ENCODE peak calls at places on chromosomes 16 and 17, in six cellular contexts. One of them, this sample, is unnamed.
A peak's percentile ranks its signal among the peaks of the same experiment; 100 is the strongest.

GRCh38 chr17:41377546-41377945 is 4.6 kb downstream of the KRT34 start:
- DNase-seq in A549: no peak
- DNase-seq in mesendoderm: no peak
- DNase-seq in GM23248: peak; percentile 16
- DNase-seq in GM12878: no peak
- DNase-seq in endothelial cell of umbilical vein: peak; percentile 33
- DNase-seq in this sample: no peak

GRCh38 chr17:27756467-27757371 is 43.6 kb downstream of the NOS2 start:
- DNase-seq in GM23248: peak; percentile 42
- DNase-seq in GM12878: no peak
- DNase-seq in mesendoderm: peak; percentile 38
- DNase-seq in A549: peak; percentile 73
- DNase-seq in endothelial cell of umbilical vein: peak; percentile 52
- DNase-seq in this sample: peak; percentile 80

GRCh38 chr17:3802461-3803307 is 1.7 kb upstream of the ITGAE start:
- DNase-seq in endothelial cell of umbilical vein: no peak
- DNase-seq in mesendoderm: no peak
- DNase-seq in GM12878: no peak
- DNase-seq in A549: no peak
- DNase-seq in GM23248: peak; percentile 88
- DNase-seq in this sample: peak; percentile 93

GRCh38 chr16:14628806-14629611 is 1.1 kb downstream of the PARN start:
- DNase-seq in endothelial cell of umbilical vein: no peak
- DNase-seq in GM23248: no peak
- DNase-seq in mesendoderm: no peak
- DNase-seq in A549: no peak
- DNase-seq in GM12878: no peak
- DNase-seq in this sample: no peak

GRCh38 chr16:11255737-11256656 is at the start of gene SOCS1:
- DNase-seq in mesendoderm: peak; percentile 93
- DNase-seq in GM23248: peak; percentile 91
- DNase-seq in A549: peak; percentile 81
- DNase-seq in endothelial cell of umbilical vein: peak; percentile 78
- DNase-seq in GM12878: no peak
- DNase-seq in this sample: peak; percentile 99

GRCh38 chr16:84839956-84840355 is 20.2 kb downstream of the CRISPLD2 start:
- DNase-seq in GM23248: peak; percentile 86
- DNase-seq in endothelial cell of umbilical vein: no peak
- DNase-seq in A549: peak; percentile 37
- DNase-seq in mesendoderm: peak; percentile 63
- DNase-seq in GM12878: no peak
- DNase-seq in this sample: peak; percentile 91

GRCh38 chr17:48003686-48004120 is 32.8 kb downstream of the CDK5RAP3 start:
- DNase-seq in GM12878: no peak
- DNase-seq in A549: no peak
- DNase-seq in GM23248: no peak
- DNase-seq in mesendoderm: peak; percentile 53
- DNase-seq in endothelial cell of umbilical vein: no peak
- DNase-seq in this sample: no peak

GRCh38 chr17:43713494-43714162 is 45.0 kb downstream of the SOST start:
- DNase-seq in endothelial cell of umbilical vein: peak; percentile 21
- DNase-seq in A549: no peak
- DNase-seq in mesendoderm: peak; percentile 31
- DNase-seq in GM12878: no peak
- DNase-seq in GM23248: peak; percentile 71
- DNase-seq in this sample: peak; percentile 93

GRCh38 chr16:25950586-25951201 is 258.9 kb downstream of the HS3ST4 start:
- DNase-seq in endothelial cell of umbilical vein: no peak
- DNase-seq in GM12878: no peak
- DNase-seq in GM23248: no peak
- DNase-seq in mesendoderm: peak; percentile 96
- DNase-seq in A549: no peak
- DNase-seq in this sample: no peak

GRCh38 chr16:15415411-15416070 is 18.8 kb upstream of the BMERB1 start:
- DNase-seq in endothelial cell of umbilical vein: no peak
- DNase-seq in GM12878: no peak
- DNase-seq in GM23248: peak; percentile 72
- DNase-seq in mesendoderm: no peak
- DNase-seq in A549: no peak
- DNase-seq in this sample: peak; percentile 77

GRCh38 chr16:58510776-58511628 is 4.3 kb upstream of the SETD6 start:
- DNase-seq in GM12878: no peak
- DNase-seq in endothelial cell of umbilical vein: no peak
- DNase-seq in mesendoderm: no peak
- DNase-seq in A549: no peak
- DNase-seq in GM23248: no peak
- DNase-seq in this sample: no peak

GRCh38 chr17:28612936-28613872 is 781 bp downstream of the RSKR start:
- DNase-seq in endothelial cell of umbilical vein: peak; percentile 43
- DNase-seq in GM12878: no peak
- DNase-seq in GM23248: peak; percentile 47
- DNase-seq in mesendoderm: peak; percentile 67
- DNase-seq in A549: peak; percentile 39
- DNase-seq in this sample: peak; percentile 69

DNA sequence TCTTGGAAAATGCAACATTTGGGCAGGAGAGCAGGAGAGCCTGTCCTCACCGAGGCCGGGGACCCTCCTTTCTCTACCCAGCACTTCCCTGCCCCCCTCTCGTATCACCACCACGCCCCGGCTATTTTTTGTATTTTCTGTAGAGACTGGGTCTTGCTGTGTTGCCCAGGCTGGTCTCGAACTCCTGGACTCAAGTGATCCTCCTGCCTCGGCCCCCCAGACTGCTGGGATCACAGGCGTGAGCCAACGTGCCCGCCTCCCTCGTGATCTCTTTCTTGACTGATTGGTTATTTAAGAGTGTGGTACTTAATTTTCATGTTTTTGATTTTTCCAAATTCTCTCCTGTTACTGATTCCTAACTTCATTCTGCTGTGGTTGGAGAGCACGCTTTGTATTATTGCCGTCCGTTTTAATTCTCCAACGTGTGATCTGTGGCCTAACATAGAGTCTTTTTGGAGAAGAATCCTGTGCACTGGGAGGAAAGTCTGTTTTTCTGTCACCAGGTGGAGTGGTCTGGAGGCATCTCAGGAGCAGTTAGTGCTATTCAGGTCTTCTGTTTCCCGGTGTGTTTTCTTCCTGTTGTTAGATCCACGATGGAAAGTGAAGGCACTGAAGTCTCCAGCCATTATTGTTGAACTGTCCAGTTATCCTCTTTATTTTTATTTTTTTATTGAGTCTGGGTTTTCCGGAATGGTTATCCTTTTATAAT is 40.4 kb downstream of the ZNF778 start:
- DNase-seq in endothelial cell of umbilical vein: no peak
- DNase-seq in GM23248: peak; percentile 12
- DNase-seq in mesendoderm: peak; percentile 34
- DNase-seq in A549: no peak
- DNase-seq in GM12878: no peak
- DNase-seq in this sample: peak; percentile 56
- H3K4me3 ChIP-seq in endothelial cell of umbilical vein: no peak overlapping the region
- H3K4me3 ChIP-seq in GM23248: peak overlapping the region; percentile 58
- H3K4me3 ChIP-seq in mesendoderm: no peak overlapping the region
- H3K4me3 ChIP-seq in A549: no peak overlapping the region
- H3K4me3 ChIP-seq in GM12878: no peak overlapping the region
- H3K4me3 ChIP-seq in this sample: peak overlapping the region; percentile 68

GRCh38 chr16:21262779-21263639 is 15.1 kb downstream of the CRYM start:
- DNase-seq in GM12878: no peak
- DNase-seq in mesendoderm: no peak
- DNase-seq in GM23248: no peak
- DNase-seq in A549: no peak
- DNase-seq in endothelial cell of umbilical vein: no peak
- DNase-seq in this sample: no peak
- H3K4me2 ChIP-seq in GM12878: no peak overlapping the region
- H3K4me2 ChIP-seq in mesendoderm: no peak overlapping the region
- H3K4me2 ChIP-seq in GM23248: no peak overlapping the region
- H3K4me2 ChIP-seq in A549: no peak overlapping the region
- H3K4me2 ChIP-seq in endothelial cell of umbilical vein: no peak overlapping the region
- H3K4me2 ChIP-seq in this sample: no peak overlapping the region

GRCh38 chr17:76988796-76989195 is 120.6 kb downstream of the MGAT5B start:
- DNase-seq in GM12878: no peak
- DNase-seq in mesendoderm: no peak
- DNase-seq in endothelial cell of umbilical vein: no peak
- DNase-seq in GM23248: no peak
- DNase-seq in A549: no peak
- DNase-seq in this sample: no peak

GRCh38 chr17:76983431-76983830 is 115.2 kb downstream of the MGAT5B start:
- DNase-seq in mesendoderm: no peak
- DNase-seq in A549: no peak
- DNase-seq in GM23248: no peak
- DNase-seq in GM12878: no peak
- DNase-seq in endothelial cell of umbilical vein: no peak
- DNase-seq in this sample: no peak

GRCh38 chr17:76986318-76986717 is 118.1 kb downstream of the MGAT5B start:
- DNase-seq in mesendoderm: no peak
- DNase-seq in A549: no peak
- DNase-seq in GM23248: no peak
- DNase-seq in endothelial cell of umbilical vein: no peak
- DNase-seq in GM12878: no peak
- DNase-seq in this sample: no peak

GRCh38 chr17:76989519-76989918 is 121.3 kb downstream of the MGAT5B start:
- DNase-seq in mesendoderm: no peak
- DNase-seq in endothelial cell of umbilical vein: no peak
- DNase-seq in GM12878: no peak
- DNase-seq in GM23248: no peak
- DNase-seq in A549: no peak
- DNase-seq in this sample: no peak

DNA sequence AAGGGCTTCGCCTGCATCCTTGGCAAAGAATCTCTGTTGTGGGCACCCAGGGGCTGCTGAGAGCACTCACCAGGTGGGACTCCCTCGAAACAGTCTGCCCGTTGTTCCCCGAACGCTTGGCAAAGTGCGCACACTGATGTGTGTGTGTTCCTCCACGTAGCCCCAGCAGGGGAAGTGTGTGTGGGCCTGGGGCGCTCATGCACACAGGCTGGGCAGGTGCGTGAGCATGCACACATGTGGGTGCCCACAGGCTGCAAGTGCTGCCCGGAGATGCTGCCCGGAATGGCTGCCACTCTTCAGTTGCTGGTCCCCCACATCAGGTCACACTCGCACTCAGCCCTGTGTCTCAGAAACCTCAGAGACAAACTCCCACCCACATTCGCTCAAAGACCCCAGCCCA is 119.3 kb downstream of the MGAT5B start:
- DNase-seq in GM12878: no peak
- DNase-seq in endothelial cell of umbilical vein: no peak
- DNase-seq in GM23248: no peak
- DNase-seq in mesendoderm: no peak
- DNase-seq in A549: no peak
- DNase-seq in this sample: no peak
- H3K4me3 ChIP-seq in GM12878: no peak overlapping the region
- H3K4me3 ChIP-seq in endothelial cell of umbilical vein: no peak overlapping the region
- H3K4me3 ChIP-seq in GM23248: no peak overlapping the region
- H3K4me3 ChIP-seq in mesendoderm: no peak overlapping the region
- H3K4me3 ChIP-seq in A549: no peak overlapping the region
- H3K4me3 ChIP-seq in this sample: no peak overlapping the region

GRCh38 chr16:65394306-65394705 is 272.4 kb upstream of the CDH11 start:
- DNase-seq in A549: no peak
- DNase-seq in mesendoderm: no peak
- DNase-seq in endothelial cell of umbilical vein: no peak
- DNase-seq in GM23248: no peak
- DNase-seq in GM12878: no peak
- DNase-seq in this sample: no peak
- H3K4me2 ChIP-seq in A549: no peak overlapping the region
- H3K4me2 ChIP-seq in mesendoderm: no peak overlapping the region
- H3K4me2 ChIP-seq in endothelial cell of umbilical vein: no peak overlapping the region
- H3K4me2 ChIP-seq in GM23248: no peak overlapping the region
- H3K4me2 ChIP-seq in GM12878: no peak overlapping the region
- H3K4me2 ChIP-seq in this sample: no peak overlapping the region

GRCh38 chr17:35519442-35519841 is 18.0 kb downstream of the SLFN12L start:
- DNase-seq in GM12878: no peak
- DNase-seq in A549: no peak
- DNase-seq in mesendoderm: no peak
- DNase-seq in GM23248: no peak
- DNase-seq in endothelial cell of umbilical vein: no peak
- DNase-seq in this sample: no peak
- H3K4me3 ChIP-seq in GM12878: no peak overlapping the region
- H3K4me3 ChIP-seq in A549: no peak overlapping the region
- H3K4me3 ChIP-seq in mesendoderm: no peak overlapping the region
- H3K4me3 ChIP-seq in GM23248: no peak overlapping the region
- H3K4me3 ChIP-seq in endothelial cell of umbilical vein: no peak overlapping the region
- H3K4me3 ChIP-seq in this sample: no peak overlapping the region

GRCh38 chr17:1746975-1747543 is 4.4 kb downstream of the SERPINF2 start:
- DNase-seq in endothelial cell of umbilical vein: peak; percentile 17
- DNase-seq in GM23248: no peak
- DNase-seq in GM12878: no peak
- DNase-seq in mesendoderm: no peak
- DNase-seq in A549: no peak
- DNase-seq in this sample: peak; percentile 78

GRCh38 chr17:1742371-1743093 is at the start of gene SERPINF2:
- DNase-seq in A549: no peak
- DNase-seq in endothelial cell of umbilical vein: no peak
- DNase-seq in GM23248: no peak
- DNase-seq in GM12878: no peak
- DNase-seq in mesendoderm: no peak
- DNase-seq in this sample: peak; percentile 74

GRCh38 chr17:1745513-1746020 is 2.9 kb downstream of the SERPINF2 start:
- DNase-seq in A549: no peak
- DNase-seq in GM23248: no peak
- DNase-seq in mesendoderm: no peak
- DNase-seq in GM12878: no peak
- DNase-seq in endothelial cell of umbilical vein: no peak
- DNase-seq in this sample: peak; percentile 75

GRCh38 chr17:1744551-1745512 is 2.2 kb downstream of the SERPINF2 start:
- DNase-seq in GM23248: peak; percentile 33
- DNase-seq in mesendoderm: no peak
- DNase-seq in GM12878: no peak
- DNase-seq in endothelial cell of umbilical vein: no peak
- DNase-seq in A549: no peak
- DNase-seq in this sample: peak; percentile 82

GRCh38 chr17:1743094-1743452 is 402 bp downstream of the SERPINF2 start:
- DNase-seq in mesendoderm: no peak
- DNase-seq in A549: no peak
- DNase-seq in endothelial cell of umbilical vein: no peak
- DNase-seq in GM12878: no peak
- DNase-seq in GM23248: no peak
- DNase-seq in this sample: peak; percentile 51
- H3K4me2 ChIP-seq in mesendoderm: no peak overlapping the region
- H3K4me2 ChIP-seq in A549: no peak overlapping the region
- H3K4me2 ChIP-seq in endothelial cell of umbilical vein: no peak overlapping the region
- H3K4me2 ChIP-seq in GM12878: no peak overlapping the region
- H3K4me2 ChIP-seq in GM23248: no peak overlapping the region
- H3K4me2 ChIP-seq in this sample: no peak overlapping the region

GRCh38 chr17:42683407-42684031 is 1.2 kb downstream of the CNTNAP1 start:
- DNase-seq in GM12878: no peak
- DNase-seq in endothelial cell of umbilical vein: peak; percentile 32
- DNase-seq in A549: no peak
- DNase-seq in GM23248: no peak
- DNase-seq in mesendoderm: peak; percentile 46
- DNase-seq in this sample: peak; percentile 87

GRCh38 chr17:42682400-42683384 is at the start of gene CNTNAP1:
- DNase-seq in endothelial cell of umbilical vein: peak; percentile 74
- DNase-seq in GM12878: no peak
- DNase-seq in A549: peak; percentile 56
- DNase-seq in mesendoderm: peak; percentile 76
- DNase-seq in GM23248: peak; percentile 89
- DNase-seq in this sample: peak; percentile 99

GRCh38 chr17:42684033-42684625 is 1.8 kb downstream of the CNTNAP1 start:
- DNase-seq in GM23248: no peak
- DNase-seq in endothelial cell of umbilical vein: no peak
- DNase-seq in A549: no peak
- DNase-seq in GM12878: no peak
- DNase-seq in mesendoderm: no peak
- DNase-seq in this sample: peak; percentile 72

GRCh38 chr17:42680331-42680808 is 1.3 kb downstream of the CCR10 start:
- DNase-seq in A549: peak; percentile 54
- DNase-seq in GM23248: no peak
- DNase-seq in endothelial cell of umbilical vein: no peak
- DNase-seq in mesendoderm: peak; percentile 37
- DNase-seq in GM12878: no peak
- DNase-seq in this sample: peak; percentile 79

GRCh38 chr17:42681976-42682375 is 333 bp upstream of the CCR10 start:
- DNase-seq in GM23248: no peak
- DNase-seq in GM12878: no peak
- DNase-seq in endothelial cell of umbilical vein: no peak
- DNase-seq in mesendoderm: no peak
- DNase-seq in A549: no peak
- DNase-seq in this sample: no peak
- H3K4me3 ChIP-seq in GM23248: peak overlapping the region; percentile 79
- H3K4me3 ChIP-seq in GM12878: peak overlapping the region; percentile 92
- H3K4me3 ChIP-seq in endothelial cell of umbilical vein: peak overlapping the region; percentile 7
- H3K4me3 ChIP-seq in mesendoderm: no peak overlapping the region
- H3K4me3 ChIP-seq in A549: peak overlapping the region; percentile 47
- H3K4me3 ChIP-seq in this sample: peak overlapping the region; percentile 82